ENCODE peak calls at places on chromosomes 3 and 15, in four cellular contexts. One of them, this sample, is unnamed.

GRCh38 chr15:58877999-58878825 is 55.3 kb downstream of the SLTM start:
- DNase-seq in D341Med: peak
- DNase-seq in activated CD8-positive, alpha-beta T cell treated with anti-CD3 and anti-CD28 coated beads, Interleukin-2, amount 10 ng/mL, durations not matched to agents 7 days and 5 days: no peak
- DNase-seq in NCI-H1694 treated with DMSO at 0.1 percent for 48 hours: no peak
- DNase-seq in this sample: peak

GRCh38 chr3:7929319-7929889 is 572.2 kb upstream of the LMCD1 start:
- DNase-seq in D341Med: no peak
- DNase-seq in activated CD8-positive, alpha-beta T cell treated with anti-CD3 and anti-CD28 coated beads, Interleukin-2, amount 10 ng/mL, durations not matched to agents 7 days and 5 days: no peak
- DNase-seq in NCI-H1694 treated with DMSO at 0.1 percent for 48 hours: no peak
- DNase-seq in this sample: no peak

GRCh38 chr3:94896994-94897393 is 834.1 kb downstream of the NSUN3 start:
- DNase-seq in D341Med: no peak
- DNase-seq in activated CD8-positive, alpha-beta T cell treated with anti-CD3 and anti-CD28 coated beads, Interleukin-2, amount 10 ng/mL, durations not matched to agents 7 days and 5 days: no peak
- DNase-seq in NCI-H1694 treated with DMSO at 0.1 percent for 48 hours: no peak
- DNase-seq in this sample: no peak

GRCh38 chr15:60795889-60796288 is 316.9 kb upstream of the ICE2 start:
- DNase-seq in D341Med: no peak
- DNase-seq in activated CD8-positive, alpha-beta T cell treated with anti-CD3 and anti-CD28 coated beads, Interleukin-2, amount 10 ng/mL, durations not matched to agents 7 days and 5 days: no peak
- DNase-seq in NCI-H1694 treated with DMSO at 0.1 percent for 48 hours: no peak
- DNase-seq in this sample: no peak

GRCh38 chr3:120429921-120430361 is 20.9 kb downstream of the FSTL1 start:
- DNase-seq in D341Med: no peak
- DNase-seq in activated CD8-positive, alpha-beta T cell treated with anti-CD3 and anti-CD28 coated beads, Interleukin-2, amount 10 ng/mL, durations not matched to agents 7 days and 5 days: no peak
- DNase-seq in NCI-H1694 treated with DMSO at 0.1 percent for 48 hours: no peak
- DNase-seq in this sample: no peak

GRCh38 chr3:44509393-44509921 is 32.0 kb upstream of the ZNF445 start:
- DNase-seq in D341Med: no peak
- DNase-seq in activated CD8-positive, alpha-beta T cell treated with anti-CD3 and anti-CD28 coated beads, Interleukin-2, amount 10 ng/mL, durations not matched to agents 7 days and 5 days: peak
- DNase-seq in NCI-H1694 treated with DMSO at 0.1 percent for 48 hours: no peak
- DNase-seq in this sample: no peak

GRCh38 chr3:33439421-33440327 is 531 bp downstream of the UBP1 start:
- DNase-seq in D341Med: peak
- DNase-seq in activated CD8-positive, alpha-beta T cell treated with anti-CD3 and anti-CD28 coated beads, Interleukin-2, amount 10 ng/mL, durations not matched to agents 7 days and 5 days: peak
- DNase-seq in NCI-H1694 treated with DMSO at 0.1 percent for 48 hours: no peak
- DNase-seq in this sample: no peak

GRCh38 chr3:28601291-28601690 is 252.7 kb upstream of the AZI2 start:
- DNase-seq in D341Med: no peak
- DNase-seq in activated CD8-positive, alpha-beta T cell treated with anti-CD3 and anti-CD28 coated beads, Interleukin-2, amount 10 ng/mL, durations not matched to agents 7 days and 5 days: no peak
- DNase-seq in NCI-H1694 treated with DMSO at 0.1 percent for 48 hours: no peak
- DNase-seq in this sample: no peak

GRCh38 chr3:184129012-184129411 is 6.1 kb upstream of the EIF2B5 start:
- DNase-seq in D341Med: peak
- DNase-seq in activated CD8-positive, alpha-beta T cell treated with anti-CD3 and anti-CD28 coated beads, Interleukin-2, amount 10 ng/mL, durations not matched to agents 7 days and 5 days: peak
- DNase-seq in NCI-H1694 treated with DMSO at 0.1 percent for 48 hours: peak
- DNase-seq in this sample: no peak

GRCh38 chr15:40162552-40162951 is 1.7 kb downstream of the BUB1B start:
- DNase-seq in D341Med: no peak
- DNase-seq in activated CD8-positive, alpha-beta T cell treated with anti-CD3 and anti-CD28 coated beads, Interleukin-2, amount 10 ng/mL, durations not matched to agents 7 days and 5 days: no peak
- DNase-seq in NCI-H1694 treated with DMSO at 0.1 percent for 48 hours: no peak
- DNase-seq in this sample: no peak